ENCODE peak calls at places on chromosomes 11 and 22, in seven cellular contexts. L is fibroblast of lung, V is HCT116, G is choroid plexus epithelial cell, Y is thoracic aorta, S is PC-3, P is tibial nerve. M is an unnamed sample.

GRCh38 chr22:24996420-24996952 is 44.0 kb downstream of the KIAA1671 start:
- DNase-seq in L (peak), V (peak), G (peak), Y (no peak), S (peak), P (no peak), M (peak)

GRCh38 chr11:117875397-117876048 is 935 bp downstream of the FXYD6 start:
- DNase-seq in L (no peak), V (no peak), G (no peak), Y (no peak), S (no peak), P (no peak), M (no peak)

GRCh38 chr22:36885474-36885873 is 24.7 kb downstream of the NCF4 start:
- DNase-seq in L (no peak), V (no peak), G (no peak), Y (no peak), S (no peak), P (no peak), M (no peak)

GRCh38 chr11:629237-629583 is 2.2 kb upstream of the SCT start:
- DNase-seq in L (peak), V (no peak), G (no peak), Y (no peak), S (no peak), P (no peak), M (no peak)

GRCh38 chr11:469684-470667 is 19.9 kb downstream of the PTDSS2 start:
- DNase-seq in L (peak), V (no peak), G (peak), Y (no peak), S (peak), P (peak), M (peak)

GRCh38 chr11:116193321-116194114 is 579.3 kb downstream of the BUD13 start:
- DNase-seq in L (peak), V (no peak), G (peak), Y (no peak), S (peak), P (no peak), M (peak)

GRCh38 chr11:1825039-1825740 is 9.6 kb upstream of the SYT8 start:
- DNase-seq in L (no peak), V (no peak), G (peak), Y (no peak), S (no peak), P (no peak), M (peak)

GRCh38 chr22:37492428-37493344 is 6.5 kb upstream of the MFNG start:
- DNase-seq in L (peak), V (no peak), G (peak), Y (no peak), S (peak), P (peak), M (peak)

GRCh38 chr11:67600324-67601029 is 6.3 kb upstream of the NDUFV1 start:
- DNase-seq in L (no peak), V (no peak), G (no peak), Y (no peak), S (no peak), P (no peak), M (no peak)

DNA sequence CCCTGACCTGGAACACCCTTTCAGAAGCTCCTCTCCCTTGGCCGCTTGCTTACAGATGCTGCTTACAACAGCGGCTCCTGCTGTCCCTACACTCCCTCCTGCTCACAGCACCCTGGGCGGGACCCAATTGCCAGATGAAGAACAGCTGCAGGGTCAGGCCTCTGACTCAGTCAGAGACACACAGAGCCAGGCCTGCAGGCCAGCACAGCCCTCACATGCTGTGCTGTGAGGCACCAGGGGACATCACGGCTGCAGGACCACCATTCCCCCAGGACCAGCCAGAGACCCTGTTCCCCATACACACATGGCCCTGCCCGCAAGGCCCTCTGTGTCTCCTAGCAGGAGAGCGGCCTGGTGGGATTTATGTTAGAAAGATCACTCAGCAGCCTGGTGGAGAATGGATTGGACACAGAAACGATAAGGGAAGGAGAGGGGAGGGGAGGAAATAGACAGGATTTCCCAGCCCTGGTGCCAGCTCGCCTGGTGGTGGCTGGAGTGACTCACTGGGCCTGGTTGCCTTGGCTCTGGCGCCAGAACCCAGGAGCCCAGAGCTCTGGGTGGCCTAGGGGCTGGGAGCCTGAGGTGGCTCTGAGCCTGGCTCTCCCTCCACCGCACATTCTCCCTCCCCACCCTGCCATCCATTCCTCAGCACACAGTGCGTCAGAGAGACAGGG is 6.7 kb downstream of the CAPN5 start:
- DNase-seq in L (peak), V (peak), G (peak), Y (peak), S (peak), P (peak), M (peak)
- H3K4me3 ChIP-seq in L (no peak), V (no peak), G (no peak), Y (peak), S (no peak), P (no peak), M (no peak)

DNA sequence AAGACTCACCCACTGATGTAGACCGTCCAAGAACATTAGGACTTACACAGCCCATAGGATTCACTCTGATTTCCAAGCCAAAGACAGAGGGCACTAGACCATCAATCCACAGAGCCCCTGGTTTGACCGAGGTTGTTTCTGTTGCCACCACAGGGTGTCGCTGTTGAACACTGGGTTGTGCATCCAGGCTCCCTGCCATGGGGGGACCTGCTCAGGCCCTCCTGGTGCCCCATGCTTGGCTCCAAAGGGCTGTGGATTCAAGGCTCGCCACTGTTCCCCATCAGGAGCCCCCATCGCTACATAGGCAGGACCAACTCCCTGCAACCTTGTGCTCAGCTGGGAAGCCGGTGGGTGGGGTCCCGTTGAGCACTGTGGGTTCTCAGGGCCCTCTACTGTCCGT is 128.0 kb upstream of the ANO1 start:
- DNase-seq in L (no peak), V (peak), G (peak), Y (no peak), S (peak), P (no peak), M (no peak)
- TF ChIP-seq CTCF in L (peak), V (peak), G (peak), Y (peak), S (peak), P (no peak), M (peak)

GRCh38 chr11:121300972-121301699 is 8.6 kb downstream of the SC5D start:
- DNase-seq in L (no peak), V (no peak), G (no peak), Y (no peak), S (no peak), P (no peak), M (peak)
- H3K4me3 ChIP-seq in L (no peak), V (no peak), G (no peak), Y (no peak), S (no peak), P (no peak), M (no peak)

GRCh38 chr11:65530157-65530496 is 5.2 kb downstream of the SCYL1 start:
- DNase-seq in L (no peak), V (no peak), G (no peak), Y (no peak), S (no peak), P (no peak), M (no peak)
- TF ChIP-seq CTCF in L (peak), V (peak), G (peak), Y (no peak), S (peak), P (no peak), M (peak)

M was measured in fibroblast of villous mesenchyme.